ENCODE peak calls at places on chromosomes 7 and 10, in ten cellular contexts. One of them, this sample, is unnamed.

GRCh38 chr10:118768041-118768933 is 13.5 kb upstream of the CACUL1 start:
- DNase-seq in mesothelial cell of epicardium: peak; percentile 13
- DNase-seq in GM12865: no peak
- DNase-seq in choroid plexus epithelial cell: no peak
- DNase-seq in stimulated activated CD8-positive, alpha-beta memory T cell treated with anti-CD3 and anti-CD28 coated beads, Interleukin-15, amount 100 ng/mL, for 24 hours: no peak
- DNase-seq in upper lobe of right lung: no peak
- DNase-seq in GM20000: no peak
- DNase-seq in activated T-helper 1 cell treated with Interleukin-2 at 50 U/mL for 16 hours: no peak
- DNase-seq in stimulated activated naive CD4-positive, alpha-beta T cell: no peak
- DNase-seq in SW480: no peak
- DNase-seq in this sample: no peak

GRCh38 chr10:74738543-74738942 is 87.9 kb upstream of the KAT6B start:
- DNase-seq in SW480: no peak
- DNase-seq in stimulated activated naive CD4-positive, alpha-beta T cell: no peak
- DNase-seq in mesothelial cell of epicardium: no peak
- DNase-seq in GM12865: peak; percentile 27
- DNase-seq in GM20000: no peak
- DNase-seq in stimulated activated CD8-positive, alpha-beta memory T cell treated with anti-CD3 and anti-CD28 coated beads, Interleukin-15, amount 100 ng/mL, for 24 hours: no peak
- DNase-seq in choroid plexus epithelial cell: no peak
- DNase-seq in upper lobe of right lung: no peak
- DNase-seq in activated T-helper 1 cell treated with Interleukin-2 at 50 U/mL for 16 hours: no peak
- DNase-seq in this sample: no peak

GRCh38 chr7:27143022-27143949 is at the start of gene HOXA5:
- DNase-seq in stimulated activated CD8-positive, alpha-beta memory T cell treated with anti-CD3 and anti-CD28 coated beads, Interleukin-15, amount 100 ng/mL, for 24 hours: no peak
- DNase-seq in activated T-helper 1 cell treated with Interleukin-2 at 50 U/mL for 16 hours: no peak
- DNase-seq in GM20000: no peak
- DNase-seq in choroid plexus epithelial cell: peak; percentile 27
- DNase-seq in mesothelial cell of epicardium: peak; percentile 96
- DNase-seq in stimulated activated naive CD4-positive, alpha-beta T cell: no peak
- DNase-seq in GM12865: peak; percentile 85
- DNase-seq in SW480: peak; percentile 100
- DNase-seq in upper lobe of right lung: peak; percentile 77
- DNase-seq in this sample: peak; percentile 91

GRCh38 chr7:23594879-23595604 is 2.1 kb upstream of the CCDC126 start:
- DNase-seq in stimulated activated naive CD4-positive, alpha-beta T cell: no peak
- DNase-seq in upper lobe of right lung: no peak
- DNase-seq in stimulated activated CD8-positive, alpha-beta memory T cell treated with anti-CD3 and anti-CD28 coated beads, Interleukin-15, amount 100 ng/mL, for 24 hours: no peak
- DNase-seq in choroid plexus epithelial cell: peak; percentile 23
- DNase-seq in mesothelial cell of epicardium: no peak
- DNase-seq in activated T-helper 1 cell treated with Interleukin-2 at 50 U/mL for 16 hours: no peak
- DNase-seq in GM20000: peak; percentile 84
- DNase-seq in SW480: peak; percentile 72
- DNase-seq in GM12865: peak; percentile 93
- DNase-seq in this sample: no peak

GRCh38 chr7:134370135-134370534 is 53.4 kb upstream of the SLC35B4 start:
- DNase-seq in stimulated activated naive CD4-positive, alpha-beta T cell: no peak
- DNase-seq in mesothelial cell of epicardium: no peak
- DNase-seq in stimulated activated CD8-positive, alpha-beta memory T cell treated with anti-CD3 and anti-CD28 coated beads, Interleukin-15, amount 100 ng/mL, for 24 hours: no peak
- DNase-seq in activated T-helper 1 cell treated with Interleukin-2 at 50 U/mL for 16 hours: no peak
- DNase-seq in upper lobe of right lung: no peak
- DNase-seq in GM20000: no peak
- DNase-seq in SW480: no peak
- DNase-seq in choroid plexus epithelial cell: no peak
- DNase-seq in GM12865: no peak
- DNase-seq in this sample: no peak

GRCh38 chr7:112211348-112211907 is 4.9 kb downstream of the ZNF277 start:
- DNase-seq in choroid plexus epithelial cell: peak; percentile 71
- DNase-seq in GM12865: no peak
- DNase-seq in stimulated activated naive CD4-positive, alpha-beta T cell: no peak
- DNase-seq in SW480: no peak
- DNase-seq in upper lobe of right lung: no peak
- DNase-seq in activated T-helper 1 cell treated with Interleukin-2 at 50 U/mL for 16 hours: no peak
- DNase-seq in GM20000: no peak
- DNase-seq in stimulated activated CD8-positive, alpha-beta memory T cell treated with anti-CD3 and anti-CD28 coated beads, Interleukin-15, amount 100 ng/mL, for 24 hours: no peak
- DNase-seq in mesothelial cell of epicardium: no peak
- DNase-seq in this sample: no peak

GRCh38 chr10:52409195-52409594 is 95.1 kb downstream of the DKK1 start:
- DNase-seq in GM12865: no peak
- DNase-seq in SW480: no peak
- DNase-seq in GM20000: no peak
- DNase-seq in stimulated activated CD8-positive, alpha-beta memory T cell treated with anti-CD3 and anti-CD28 coated beads, Interleukin-15, amount 100 ng/mL, for 24 hours: no peak
- DNase-seq in stimulated activated naive CD4-positive, alpha-beta T cell: no peak
- DNase-seq in activated T-helper 1 cell treated with Interleukin-2 at 50 U/mL for 16 hours: no peak
- DNase-seq in upper lobe of right lung: no peak
- DNase-seq in choroid plexus epithelial cell: no peak
- DNase-seq in mesothelial cell of epicardium: no peak
- DNase-seq in this sample: no peak

GRCh38 chr7:85014936-85015335 is 171.9 kb downstream of the SEMA3D start:
- DNase-seq in choroid plexus epithelial cell: no peak
- DNase-seq in GM12865: no peak
- DNase-seq in activated T-helper 1 cell treated with Interleukin-2 at 50 U/mL for 16 hours: no peak
- DNase-seq in GM20000: no peak
- DNase-seq in mesothelial cell of epicardium: no peak
- DNase-seq in SW480: no peak
- DNase-seq in upper lobe of right lung: no peak
- DNase-seq in stimulated activated naive CD4-positive, alpha-beta T cell: no peak
- DNase-seq in stimulated activated CD8-positive, alpha-beta memory T cell treated with anti-CD3 and anti-CD28 coated beads, Interleukin-15, amount 100 ng/mL, for 24 hours: no peak
- DNase-seq in this sample: no peak

GRCh38 chr7:31172071-31172470 is 120.0 kb downstream of the ADCYAP1R1 start:
- DNase-seq in stimulated activated CD8-positive, alpha-beta memory T cell treated with anti-CD3 and anti-CD28 coated beads, Interleukin-15, amount 100 ng/mL, for 24 hours: no peak
- DNase-seq in choroid plexus epithelial cell: no peak
- DNase-seq in GM12865: no peak
- DNase-seq in GM20000: no peak
- DNase-seq in mesothelial cell of epicardium: no peak
- DNase-seq in activated T-helper 1 cell treated with Interleukin-2 at 50 U/mL for 16 hours: no peak
- DNase-seq in stimulated activated naive CD4-positive, alpha-beta T cell: no peak
- DNase-seq in upper lobe of right lung: no peak
- DNase-seq in SW480: no peak
- DNase-seq in this sample: no peak

GRCh38 chr10:19688344-19688743 is 127.9 kb upstream of the PLXDC2 start:
- DNase-seq in upper lobe of right lung: no peak
- DNase-seq in stimulated activated CD8-positive, alpha-beta memory T cell treated with anti-CD3 and anti-CD28 coated beads, Interleukin-15, amount 100 ng/mL, for 24 hours: no peak
- DNase-seq in GM12865: no peak
- DNase-seq in choroid plexus epithelial cell: no peak
- DNase-seq in mesothelial cell of epicardium: no peak
- DNase-seq in activated T-helper 1 cell treated with Interleukin-2 at 50 U/mL for 16 hours: no peak
- DNase-seq in stimulated activated naive CD4-positive, alpha-beta T cell: no peak
- DNase-seq in GM20000: no peak
- DNase-seq in SW480: no peak
- DNase-seq in this sample: no peak

GRCh38 chr10:73076361-73077183 is 20.1 kb downstream of the P4HA1 start:
- DNase-seq in upper lobe of right lung: no peak
- DNase-seq in choroid plexus epithelial cell: peak; percentile 89
- DNase-seq in activated T-helper 1 cell treated with Interleukin-2 at 50 U/mL for 16 hours: no peak
- DNase-seq in GM20000: no peak
- DNase-seq in stimulated activated CD8-positive, alpha-beta memory T cell treated with anti-CD3 and anti-CD28 coated beads, Interleukin-15, amount 100 ng/mL, for 24 hours: no peak
- DNase-seq in mesothelial cell of epicardium: no peak
- DNase-seq in stimulated activated naive CD4-positive, alpha-beta T cell: no peak
- DNase-seq in GM12865: peak; percentile 42
- DNase-seq in SW480: no peak
- DNase-seq in this sample: no peak

GRCh38 chr10:5645375-5645774 is 21.0 kb downstream of the ASB13 start:
- DNase-seq in stimulated activated naive CD4-positive, alpha-beta T cell: no peak
- DNase-seq in upper lobe of right lung: no peak
- DNase-seq in GM12865: no peak
- DNase-seq in choroid plexus epithelial cell: no peak
- DNase-seq in mesothelial cell of epicardium: no peak
- DNase-seq in SW480: no peak
- DNase-seq in GM20000: peak; percentile 59
- DNase-seq in activated T-helper 1 cell treated with Interleukin-2 at 50 U/mL for 16 hours: no peak
- DNase-seq in stimulated activated CD8-positive, alpha-beta memory T cell treated with anti-CD3 and anti-CD28 coated beads, Interleukin-15, amount 100 ng/mL, for 24 hours: no peak
- DNase-seq in this sample: no peak

GRCh38 chr10:5945561-5946418 is 31.6 kb downstream of the IL15RA start:
- DNase-seq in activated T-helper 1 cell treated with Interleukin-2 at 50 U/mL for 16 hours: no peak
- DNase-seq in SW480: no peak
- DNase-seq in choroid plexus epithelial cell: peak; percentile 82
- DNase-seq in mesothelial cell of epicardium: no peak
- DNase-seq in GM20000: no peak
- DNase-seq in GM12865: no peak
- DNase-seq in stimulated activated CD8-positive, alpha-beta memory T cell treated with anti-CD3 and anti-CD28 coated beads, Interleukin-15, amount 100 ng/mL, for 24 hours: no peak
- DNase-seq in stimulated activated naive CD4-positive, alpha-beta T cell: no peak
- DNase-seq in upper lobe of right lung: peak; percentile 72
- DNase-seq in this sample: no peak

GRCh38 chr10:88116491-88116890 is 253.1 kb downstream of the PTEN start:
- DNase-seq in stimulated activated naive CD4-positive, alpha-beta T cell: no peak
- DNase-seq in choroid plexus epithelial cell: no peak
- DNase-seq in upper lobe of right lung: no peak
- DNase-seq in GM12865: peak; percentile 18
- DNase-seq in stimulated activated CD8-positive, alpha-beta memory T cell treated with anti-CD3 and anti-CD28 coated beads, Interleukin-15, amount 100 ng/mL, for 24 hours: no peak
- DNase-seq in SW480: no peak
- DNase-seq in mesothelial cell of epicardium: no peak
- DNase-seq in activated T-helper 1 cell treated with Interleukin-2 at 50 U/mL for 16 hours: no peak
- DNase-seq in GM20000: no peak
- DNase-seq in this sample: no peak

GRCh38 chr10:7192831-7193348 is 217.9 kb downstream of the SFMBT2 start:
- DNase-seq in stimulated activated naive CD4-positive, alpha-beta T cell: peak; percentile 83
- DNase-seq in choroid plexus epithelial cell: no peak
- DNase-seq in GM12865: no peak
- DNase-seq in stimulated activated CD8-positive, alpha-beta memory T cell treated with anti-CD3 and anti-CD28 coated beads, Interleukin-15, amount 100 ng/mL, for 24 hours: peak; percentile 17
- DNase-seq in upper lobe of right lung: no peak
- DNase-seq in GM20000: no peak
- DNase-seq in activated T-helper 1 cell treated with Interleukin-2 at 50 U/mL for 16 hours: peak; percentile 15
- DNase-seq in SW480: no peak
- DNase-seq in mesothelial cell of epicardium: no peak
- DNase-seq in this sample: no peak

GRCh38 chr10:9608592-9608991 is 1409.1 kb upstream of the CELF2 start:
- DNase-seq in activated T-helper 1 cell treated with Interleukin-2 at 50 U/mL for 16 hours: no peak
- DNase-seq in choroid plexus epithelial cell: peak; percentile 65
- DNase-seq in GM20000: no peak
- DNase-seq in stimulated activated CD8-positive, alpha-beta memory T cell treated with anti-CD3 and anti-CD28 coated beads, Interleukin-15, amount 100 ng/mL, for 24 hours: no peak
- DNase-seq in GM12865: no peak
- DNase-seq in SW480: no peak
- DNase-seq in stimulated activated naive CD4-positive, alpha-beta T cell: no peak
- DNase-seq in mesothelial cell of epicardium: no peak
- DNase-seq in upper lobe of right lung: no peak
- DNase-seq in this sample: no peak

GRCh38 chr10:25483999-25484398 is 309.2 kb downstream of the GPR158 start:
- DNase-seq in choroid plexus epithelial cell: no peak
- DNase-seq in stimulated activated naive CD4-positive, alpha-beta T cell: no peak
- DNase-seq in GM12865: no peak
- DNase-seq in stimulated activated CD8-positive, alpha-beta memory T cell treated with anti-CD3 and anti-CD28 coated beads, Interleukin-15, amount 100 ng/mL, for 24 hours: no peak
- DNase-seq in GM20000: no peak
- DNase-seq in mesothelial cell of epicardium: no peak
- DNase-seq in upper lobe of right lung: no peak
- DNase-seq in activated T-helper 1 cell treated with Interleukin-2 at 50 U/mL for 16 hours: no peak
- DNase-seq in SW480: no peak
- DNase-seq in this sample: no peak

GRCh38 chr10:100509241-100509640 is 10.4 kb downstream of the SEC31B start:
- DNase-seq in choroid plexus epithelial cell: no peak
- DNase-seq in SW480: no peak
- DNase-seq in mesothelial cell of epicardium: no peak
- DNase-seq in activated T-helper 1 cell treated with Interleukin-2 at 50 U/mL for 16 hours: peak; percentile 25
- DNase-seq in GM20000: no peak
- DNase-seq in GM12865: no peak
- DNase-seq in upper lobe of right lung: no peak
- DNase-seq in stimulated activated naive CD4-positive, alpha-beta T cell: peak; percentile 44
- DNase-seq in stimulated activated CD8-positive, alpha-beta memory T cell treated with anti-CD3 and anti-CD28 coated beads, Interleukin-15, amount 100 ng/mL, for 24 hours: no peak
- DNase-seq in this sample: no peak

GRCh38 chr7:128014864-128015263 is 16.4 kb downstream of the LRRC4 start:
- DNase-seq in choroid plexus epithelial cell: no peak
- DNase-seq in GM12865: no peak
- DNase-seq in activated T-helper 1 cell treated with Interleukin-2 at 50 U/mL for 16 hours: no peak
- DNase-seq in mesothelial cell of epicardium: no peak
- DNase-seq in GM20000: no peak
- DNase-seq in stimulated activated naive CD4-positive, alpha-beta T cell: no peak
- DNase-seq in SW480: no peak
- DNase-seq in upper lobe of right lung: no peak
- DNase-seq in stimulated activated CD8-positive, alpha-beta memory T cell treated with anti-CD3 and anti-CD28 coated beads, Interleukin-15, amount 100 ng/mL, for 24 hours: no peak
- DNase-seq in this sample: no peak

GRCh38 chr7:73822319-73823173 is 8.2 kb upstream of the CLDN4 start:
- DNase-seq in stimulated activated naive CD4-positive, alpha-beta T cell: no peak
- DNase-seq in choroid plexus epithelial cell: peak; percentile 60
- DNase-seq in stimulated activated CD8-positive, alpha-beta memory T cell treated with anti-CD3 and anti-CD28 coated beads, Interleukin-15, amount 100 ng/mL, for 24 hours: no peak
- DNase-seq in upper lobe of right lung: no peak
- DNase-seq in GM12865: no peak
- DNase-seq in mesothelial cell of epicardium: no peak
- DNase-seq in activated T-helper 1 cell treated with Interleukin-2 at 50 U/mL for 16 hours: no peak
- DNase-seq in SW480: peak; percentile 99
- DNase-seq in GM20000: no peak
- DNase-seq in this sample: no peak

GRCh38 chr7:101947899-101948298 is 130.5 kb downstream of the CUX1 start:
- DNase-seq in upper lobe of right lung: no peak
- DNase-seq in GM12865: no peak
- DNase-seq in activated T-helper 1 cell treated with Interleukin-2 at 50 U/mL for 16 hours: no peak
- DNase-seq in stimulated activated CD8-positive, alpha-beta memory T cell treated with anti-CD3 and anti-CD28 coated beads, Interleukin-15, amount 100 ng/mL, for 24 hours: no peak
- DNase-seq in mesothelial cell of epicardium: no peak
- DNase-seq in choroid plexus epithelial cell: peak; percentile 24
- DNase-seq in GM20000: no peak
- DNase-seq in SW480: no peak
- DNase-seq in stimulated activated naive CD4-positive, alpha-beta T cell: no peak
- DNase-seq in this sample: no peak

GRCh38 chr10:70776455-70777005 is 8.6 kb downstream of the TBATA start:
- DNase-seq in upper lobe of right lung: no peak
- DNase-seq in SW480: no peak
- DNase-seq in stimulated activated naive CD4-positive, alpha-beta T cell: no peak
- DNase-seq in stimulated activated CD8-positive, alpha-beta memory T cell treated with anti-CD3 and anti-CD28 coated beads, Interleukin-15, amount 100 ng/mL, for 24 hours: no peak
- DNase-seq in mesothelial cell of epicardium: peak; percentile 29
- DNase-seq in GM12865: no peak
- DNase-seq in activated T-helper 1 cell treated with Interleukin-2 at 50 U/mL for 16 hours: no peak
- DNase-seq in choroid plexus epithelial cell: no peak
- DNase-seq in GM20000: no peak
- DNase-seq in this sample: no peak

GRCh38 chr10:124539935-124540641 is 78.5 kb downstream of the LHPP start:
- DNase-seq in GM20000: peak; percentile 86
- DNase-seq in choroid plexus epithelial cell: peak; percentile 56
- DNase-seq in mesothelial cell of epicardium: peak; percentile 80
- DNase-seq in activated T-helper 1 cell treated with Interleukin-2 at 50 U/mL for 16 hours: peak; percentile 59
- DNase-seq in stimulated activated naive CD4-positive, alpha-beta T cell: peak; percentile 54
- DNase-seq in upper lobe of right lung: peak; percentile 74
- DNase-seq in stimulated activated CD8-positive, alpha-beta memory T cell treated with anti-CD3 and anti-CD28 coated beads, Interleukin-15, amount 100 ng/mL, for 24 hours: peak; percentile 42
- DNase-seq in SW480: no peak
- DNase-seq in GM12865: peak; percentile 65
- DNase-seq in this sample: no peak

GRCh38 chr10:114925675-114926204 is 12.3 kb upstream of the TRUB1 start:
- DNase-seq in choroid plexus epithelial cell: peak; percentile 41
- DNase-seq in GM12865: peak; percentile 44
- DNase-seq in activated T-helper 1 cell treated with Interleukin-2 at 50 U/mL for 16 hours: no peak
- DNase-seq in stimulated activated naive CD4-positive, alpha-beta T cell: no peak
- DNase-seq in GM20000: peak; percentile 33
- DNase-seq in mesothelial cell of epicardium: no peak
- DNase-seq in stimulated activated CD8-positive, alpha-beta memory T cell treated with anti-CD3 and anti-CD28 coated beads, Interleukin-15, amount 100 ng/mL, for 24 hours: no peak
- DNase-seq in upper lobe of right lung: no peak
- DNase-seq in SW480: peak; percentile 29
- DNase-seq in this sample: no peak

GRCh38 chr10:100182281-100182680 is 3.5 kb downstream of the ERLIN1 start:
- DNase-seq in choroid plexus epithelial cell: no peak
- DNase-seq in stimulated activated CD8-positive, alpha-beta memory T cell treated with anti-CD3 and anti-CD28 coated beads, Interleukin-15, amount 100 ng/mL, for 24 hours: no peak
- DNase-seq in upper lobe of right lung: no peak
- DNase-seq in SW480: no peak
- DNase-seq in GM20000: no peak
- DNase-seq in GM12865: no peak
- DNase-seq in mesothelial cell of epicardium: no peak
- DNase-seq in activated T-helper 1 cell treated with Interleukin-2 at 50 U/mL for 16 hours: no peak
- DNase-seq in stimulated activated naive CD4-positive, alpha-beta T cell: no peak
- DNase-seq in this sample: no peak

GRCh38 chr10:43202224-43202656 is 64.0 kb downstream of the CSGALNACT2 start:
- DNase-seq in mesothelial cell of epicardium: peak; percentile 39
- DNase-seq in stimulated activated naive CD4-positive, alpha-beta T cell: peak; percentile 40
- DNase-seq in GM20000: peak; percentile 83
- DNase-seq in stimulated activated CD8-positive, alpha-beta memory T cell treated with anti-CD3 and anti-CD28 coated beads, Interleukin-15, amount 100 ng/mL, for 24 hours: no peak
- DNase-seq in choroid plexus epithelial cell: peak; percentile 17
- DNase-seq in upper lobe of right lung: peak; percentile 79
- DNase-seq in SW480: no peak
- DNase-seq in GM12865: peak; percentile 51
- DNase-seq in activated T-helper 1 cell treated with Interleukin-2 at 50 U/mL for 16 hours: no peak
- DNase-seq in this sample: no peak

GRCh38 chr7:136874393-136875032 is 6.1 kb downstream of the CHRM2 start:
- DNase-seq in stimulated activated CD8-positive, alpha-beta memory T cell treated with anti-CD3 and anti-CD28 coated beads, Interleukin-15, amount 100 ng/mL, for 24 hours: no peak
- DNase-seq in activated T-helper 1 cell treated with Interleukin-2 at 50 U/mL for 16 hours: no peak
- DNase-seq in SW480: peak; percentile 17
- DNase-seq in choroid plexus epithelial cell: peak; percentile 51
- DNase-seq in upper lobe of right lung: no peak
- DNase-seq in GM20000: no peak
- DNase-seq in mesothelial cell of epicardium: no peak
- DNase-seq in stimulated activated naive CD4-positive, alpha-beta T cell: no peak
- DNase-seq in GM12865: no peak
- DNase-seq in this sample: no peak

GRCh38 chr7:82015751-82016150 is 245.9 kb upstream of the HGF start:
- DNase-seq in choroid plexus epithelial cell: peak; percentile 47
- DNase-seq in stimulated activated CD8-positive, alpha-beta memory T cell treated with anti-CD3 and anti-CD28 coated beads, Interleukin-15, amount 100 ng/mL, for 24 hours: no peak
- DNase-seq in mesothelial cell of epicardium: no peak
- DNase-seq in GM12865: peak; percentile 4
- DNase-seq in stimulated activated naive CD4-positive, alpha-beta T cell: no peak
- DNase-seq in activated T-helper 1 cell treated with Interleukin-2 at 50 U/mL for 16 hours: no peak
- DNase-seq in GM20000: no peak
- DNase-seq in upper lobe of right lung: no peak
- DNase-seq in SW480: peak; percentile 34
- DNase-seq in this sample: no peak

This sample was measured in NCI-H1048.